ENCODE peak calls at places on chromosome 18, in six cellular contexts. N is psoas muscle; A is activated CD8-positive, alpha-beta memory T cell treated with anti-CD3 and anti-CD28 coated beads, Interleukin-2, amount 10 ng/mL, durations not matched to agents 7 days and 5 days; V is heart left ventricle; H is left cardiac atrium; B is mucosa of descending colon. S is an unnamed sample.

GRCh38 chr18:48790226-48790863 is 160.4 kb downstream of the SMAD7 start:
- ATAC-seq in N (peak), A (no peak), V (peak), H (peak), B (no peak), S (no peak)

GRCh38 chr18:28126768-28127167 is 50.2 kb downstream of the CDH2 start:
- ATAC-seq in N (no peak), A (no peak), V (peak), H (no peak), B (no peak), S (no peak)

GRCh38 chr18:27110319-27110718 is 74.8 kb downstream of the CHST9 start:
- ATAC-seq in N (no peak), A (no peak), V (no peak), H (no peak), B (no peak), S (no peak)

GRCh38 chr18:28168725-28169124 is 8.2 kb downstream of the CDH2 start:
- ATAC-seq in N (no peak), A (no peak), V (no peak), H (no peak), B (no peak), S (no peak)

GRCh38 chr18:51447351-51447896 is 249.9 kb upstream of the MEX3C start:
- ATAC-seq in N (peak), A (no peak), V (peak), H (peak), B (peak), S (peak)

GRCh38 chr18:6155707-6156106 is 259.0 kb downstream of the L3MBTL4 start:
- ATAC-seq in N (no peak), A (no peak), V (no peak), H (no peak), B (no peak), S (no peak)

GRCh38 chr18:23227729-23228075 is 92.4 kb downstream of the CABLES1 start:
- ATAC-seq in N (no peak), A (no peak), V (no peak), H (no peak), B (no peak), S (no peak)

GRCh38 chr18:8883409-8883668 is 178.0 kb downstream of the MTCL1 start:
- ATAC-seq in N (no peak), A (no peak), V (no peak), H (no peak), B (no peak), S (no peak)

GRCh38 chr18:44779893-44780292 is 99.2 kb downstream of the SETBP1 start:
- ATAC-seq in N (no peak), A (no peak), V (peak), H (peak), B (no peak), S (no peak)

GRCh38 chr18:36283448-36283847 is 14.1 kb upstream of the FHOD3 start:
- ATAC-seq in N (no peak), A (no peak), V (no peak), H (no peak), B (no peak), S (no peak)

GRCh38 chr18:23257153-23257552 is 121.9 kb downstream of the CABLES1 start:
- ATAC-seq in N (no peak), A (no peak), V (no peak), H (no peak), B (no peak), S (no peak)

GRCh38 chr18:71105078-71105819 is 816.4 kb downstream of the SOCS6 start:
- ATAC-seq in N (no peak), A (no peak), V (peak), H (peak), B (no peak), S (no peak)

GRCh38 chr18:74139414-74139813 is 8.2 kb downstream of the FBXO15 start:
- ATAC-seq in N (no peak), A (no peak), V (no peak), H (no peak), B (no peak), S (no peak)

GRCh38 chr18:13175266-13175665 is 43.3 kb upstream of the LDLRAD4 start:
- ATAC-seq in N (no peak), A (no peak), V (peak), H (peak), B (no peak), S (no peak)

GRCh38 chr18:36307513-36307912 is 10.0 kb downstream of the FHOD3 start:
- ATAC-seq in N (no peak), A (no peak), V (no peak), H (no peak), B (peak), S (no peak)

GRCh38 chr18:48037481-48038271 is 107.2 kb upstream of the SMAD2 start:
- ATAC-seq in N (peak), A (no peak), V (peak), H (no peak), B (peak), S (peak)

GRCh38 chr18:27223570-27224340 is 38.6 kb upstream of the CHST9 start:
- ATAC-seq in N (no peak), A (no peak), V (no peak), H (no peak), B (peak), S (no peak)

GRCh38 chr18:61896767-61897166 is 4.0 kb upstream of the RNF152 start:
- ATAC-seq in N (no peak), A (no peak), V (peak), H (peak), B (peak), S (no peak)

GRCh38 chr18:63808125-63808524 is 32.9 kb downstream of the SERPINB7 start:
- ATAC-seq in N (no peak), A (no peak), V (no peak), H (no peak), B (no peak), S (no peak)

GRCh38 chr18:45241982-45242565 is 373.2 kb upstream of the SLC14A2 start:
- ATAC-seq in N (no peak), A (no peak), V (no peak), H (no peak), B (peak), S (no peak)